ENCODE peak calls at places on chromosomes 6 and 20, in five cellular contexts. A is astrocyte of the spinal cord, X is right atrium auricular region, R is endodermal cell, O is Panc1. P is an unnamed sample.

GRCh38 chr6:24720131-24720603 is 1.2 kb upstream of the C6orf62 start:
- DNase-seq in O (no peak), A (peak), X (no peak), R (peak), P (peak)

GRCh38 chr6:135382182-135382628 is 115.3 kb downstream of the AHI1 start:
- DNase-seq in R (no peak), O (no peak), A (no peak), X (no peak), P (no peak)

GRCh38 chr6:42433409-42433808 is 18.3 kb downstream of the TRERF1 start:
- DNase-seq in R (no peak), A (no peak), X (no peak), O (no peak), P (no peak)

GRCh38 chr6:44471271-44471981 is 83.9 kb downstream of the CDC5L start:
- DNase-seq in O (no peak), X (no peak), R (no peak), A (no peak), P (peak)

GRCh38 chr20:48205786-48206185 is 420.5 kb upstream of the SULF2 start:
- DNase-seq in X (no peak), R (peak), O (no peak), A (no peak), P (no peak)

GRCh38 chr6:135212935-135213334 is 31.8 kb downstream of the MYB start:
- DNase-seq in R (no peak), X (no peak), A (peak), O (no peak), P (no peak)

GRCh38 chr6:139257821-139258398 is 33.9 kb downstream of the TXLNB start:
- DNase-seq in O (no peak), A (no peak), R (peak), X (no peak), P (no peak)

GRCh38 chr6:50990750-50991446 is 172.2 kb downstream of the TFAP2B start:
- DNase-seq in A (peak), R (no peak), X (no peak), O (peak), P (no peak)

GRCh38 chr6:166474721-166475565 is 92.2 kb upstream of the MPC1 start:
- DNase-seq in X (no peak), R (no peak), A (no peak), O (no peak), P (no peak)

GRCh38 chr6:131510094-131510493 is 62.9 kb upstream of the ARG1 start:
- DNase-seq in X (no peak), R (peak), A (no peak), O (no peak), P (no peak)

GRCh38 chr6:125867483-125867935 is 76.7 kb downstream of the NCOA7 start:
- DNase-seq in X (no peak), O (no peak), A (peak), R (peak), P (no peak)

GRCh38 chr6:119284861-119285521 is 64.6 kb downstream of the MAN1A1 start:
- DNase-seq in A (no peak), R (peak), O (no peak), X (no peak), P (no peak)

GRCh38 chr20:11168026-11168425 is 494.2 kb upstream of the JAG1 start:
- DNase-seq in O (no peak), R (no peak), X (no peak), A (no peak), P (no peak)

GRCh38 chr6:114863610-114864009 is 520.8 kb upstream of the HS3ST5 start:
- DNase-seq in A (no peak), X (no peak), R (no peak), O (no peak), P (no peak)

GRCh38 chr6:41396335-41396734 is 60.9 kb downstream of the NCR2 start:
- DNase-seq in R (no peak), O (no peak), A (no peak), X (no peak), P (no peak)

GRCh38 chr6:140178550-140179334 is 804.3 kb upstream of the CITED2 start:
- DNase-seq in R (no peak), O (no peak), A (peak), X (no peak), P (no peak)

GRCh38 chr20:23086056-23086551 is at the start of gene CD93:
- DNase-seq in X (peak), R (no peak), O (no peak), A (peak), P (peak)

GRCh38 chr20:5920581-5920980 is 29.8 kb downstream of the TRMT6 start:
- DNase-seq in O (no peak), R (no peak), A (no peak), X (no peak), P (no peak)

GRCh38 chr20:56957737-56958553 is 308.5 kb downstream of the BMP7 start:
- DNase-seq in O (no peak), R (peak), X (no peak), A (peak), P (no peak)

GRCh38 chr6:111642463-111643158 is 36.9 kb upstream of the TRAF3IP2 start:
- DNase-seq in X (peak), R (peak), O (peak), A (peak), P (peak)

GRCh38 chr6:20092071-20092566 is 120.2 kb downstream of the MBOAT1 start:
- DNase-seq in R (no peak), A (peak), O (peak), X (no peak), P (no peak)

GRCh38 chr20:18514127-18514526 is 6.4 kb downstream of the SEC23B start:
- DNase-seq in X (no peak), A (no peak), O (no peak), R (no peak), P (no peak)

GRCh38 chr6:17962436-17963031 is 24.9 kb downstream of the KIF13A start:
- DNase-seq in A (peak), O (no peak), R (no peak), X (peak), P (no peak)

GRCh38 chr20:23528867-23529431 is 38.0 kb downstream of the CST8 start:
- DNase-seq in O (no peak), A (no peak), R (peak), X (no peak), P (no peak)

GRCh38 chr6:137233561-137234504 is 14.6 kb upstream of the IFNGR1 start:
- DNase-seq in X (no peak), R (no peak), O (no peak), A (peak), P (no peak)

GRCh38 chr6:82385961-82386360 is 22.3 kb downstream of the TPBG start:
- DNase-seq in R (no peak), O (no peak), X (no peak), A (no peak), P (no peak)

GRCh38 chr6:132548746-132549463 is 3.6 kb upstream of the TAAR8 start:
- DNase-seq in A (no peak), O (no peak), X (no peak), R (no peak), P (no peak)

GRCh38 chr6:168574699-168575195 is 133.8 kb downstream of the SMOC2 start:
- DNase-seq in X (peak), O (no peak), R (peak), A (no peak), P (peak)

GRCh38 chr20:50399917-50400704 is 110.1 kb upstream of the PTPN1 start:
- DNase-seq in O (no peak), A (no peak), X (no peak), R (peak), P (no peak)

GRCh38 chr20:59222239-59222981 is 58.8 kb downstream of the ZNF831 start:
- DNase-seq in O (no peak), X (peak), R (peak), A (peak), P (peak)

GRCh38 chr6:71194730-71195129 is 93.9 kb upstream of the OGFRL1 start:
- DNase-seq in X (no peak), O (no peak), R (no peak), A (peak), P (no peak)

GRCh38 chr6:141744971-141745370 is 387.8 kb upstream of the GJE1 start:
- DNase-seq in R (no peak), A (no peak), X (no peak), O (no peak), P (no peak)

GRCh38 chr6:138428943-138429616 is 25.1 kb downstream of the HEBP2 start:
- DNase-seq in O (no peak), X (no peak), A (peak), R (no peak), P (no peak)

DNA sequence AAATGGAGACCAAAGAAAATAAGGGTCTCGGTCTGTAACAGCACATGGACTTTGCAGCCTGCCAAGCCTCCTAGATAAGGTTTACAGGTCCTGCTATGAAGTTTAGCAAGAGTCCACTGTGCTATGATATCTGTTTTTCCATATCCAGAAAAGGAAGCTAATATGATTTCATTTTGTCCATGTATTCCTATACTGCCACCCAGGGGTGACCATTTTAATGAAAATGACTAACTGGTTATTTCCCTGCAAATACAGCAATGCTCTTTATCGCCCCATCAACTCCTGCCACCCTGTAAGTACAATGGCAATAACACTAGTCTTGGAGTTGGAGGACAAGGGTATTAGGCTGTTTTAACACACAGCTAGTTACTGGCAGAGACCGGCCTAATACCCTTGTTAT is 115.2 kb upstream of the GLP1R start:
- DNase-seq in X (no peak), R (no peak), A (peak), O (no peak), P (no peak)
- TF ChIP-seq CTCF in X (peak), R (no peak), A (peak), O (peak), P (peak)

DNA sequence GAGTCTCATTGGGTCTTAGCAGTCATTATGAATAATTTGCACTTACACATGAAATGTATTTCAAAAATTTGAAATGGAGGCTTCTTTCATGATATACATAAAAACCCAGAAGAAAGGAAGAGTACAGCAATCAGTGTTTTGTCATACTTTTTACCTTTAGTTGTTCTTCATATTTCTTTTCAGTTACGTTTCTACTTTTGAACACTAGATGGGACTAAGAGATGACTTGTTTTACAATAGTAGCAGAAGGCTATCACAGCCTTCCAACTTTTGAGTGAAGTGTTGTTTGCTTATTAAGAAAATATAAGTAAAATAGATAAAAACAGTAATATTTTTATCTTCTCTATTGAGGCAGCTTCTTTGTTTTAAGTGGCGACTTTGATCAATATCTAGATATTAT is 58.1 kb downstream of the L3MBTL3 start:
- DNase-seq in A (peak), R (no peak), O (no peak), X (no peak), P (no peak)
- TF ChIP-seq CTCF in A (peak), R (peak), O (peak), X (no peak), P (peak)

DNA sequence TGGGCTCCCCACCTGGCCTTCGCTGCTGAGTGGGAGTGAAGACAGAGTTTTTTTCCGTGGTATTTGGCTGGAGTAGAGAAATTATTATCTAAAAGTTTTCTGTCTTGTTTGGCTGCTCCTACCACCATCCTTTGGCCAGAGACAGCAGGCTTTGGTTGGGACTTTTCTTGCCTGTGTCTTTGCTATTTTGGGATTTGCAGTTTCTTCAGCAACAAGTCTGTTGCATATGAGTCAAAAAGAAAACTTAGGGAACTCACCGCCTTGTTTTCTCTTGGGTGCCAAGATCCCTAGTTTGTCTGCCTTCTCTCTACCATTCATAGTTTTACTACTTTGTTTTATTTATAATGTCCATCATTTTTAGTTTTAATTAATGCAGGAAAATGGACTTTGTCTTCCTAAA is 683.8 kb downstream of the DOK5 start:
- DNase-seq in A (peak), X (no peak), R (no peak), O (no peak), P (no peak)
- TF ChIP-seq CTCF in A (no peak), X (no peak), R (no peak), O (no peak), P (no peak)

GRCh38 chr6:28449056-28449455 is 5.8 kb upstream of the ZSCAN23 start:
- DNase-seq in O (no peak), R (no peak), A (no peak), X (no peak), P (no peak)
- TF ChIP-seq CTCF in O (no peak), R (no peak), A (no peak), X (no peak), P (no peak)

GRCh38 chr6:12403201-12403826 is 113.2 kb downstream of the EDN1 start:
- DNase-seq in A (peak), O (peak), X (no peak), R (no peak), P (no peak)
- TF ChIP-seq CTCF in A (no peak), O (no peak), X (no peak), R (no peak), P (no peak)

GRCh38 chr20:2705931-2706645 is 13.5 kb downstream of the EBF4 start:
- DNase-seq in A (no peak), X (no peak), O (no peak), R (peak), P (no peak)
- TF ChIP-seq CTCF in A (no peak), X (no peak), O (no peak), R (no peak), P (no peak)

GRCh38 chr6:75368151-75368779 is 83.7 kb upstream of the TMEM30A start:
- DNase-seq in X (no peak), A (no peak), R (peak), O (no peak), P (no peak)
- TF ChIP-seq CTCF in X (peak), A (peak), R (peak), O (peak), P (peak)

GRCh38 chr6:31474871-31475286 is 23.1 kb upstream of the MICB start:
- DNase-seq in O (no peak), R (peak), A (no peak), X (no peak), P (peak)
- TF ChIP-seq CTCF in O (no peak), R (peak), A (peak), X (no peak), P (peak)